ENCODE peak calls at places on chromosomes 3 and 15, in four cellular contexts. V, X, B and H are unnamed samples.
A peak's percentile ranks its signal among the peaks of the same experiment; 100 is the strongest.

GRCh38 chr15:77702211-77702957 is 69.7 kb upstream of the LINGO1 start:
- DNase-seq in X (peak; percentile 25), B (peak; percentile 45), V (peak; percentile 12), H (no peak)

GRCh38 chr15:59699810-59700431 is 10.8 kb upstream of the BNIP2 start:
- DNase-seq in V (no peak), B (no peak), X (no peak), H (no peak)

GRCh38 chr15:74867562-74868458 is 5.4 kb downstream of the SCAMP2 start:
- DNase-seq in V (peak; percentile 58), B (no peak), X (no peak), H (no peak)

GRCh38 chr15:96583671-96584070 is 253.2 kb downstream of the NR2F2 start:
- DNase-seq in V (no peak), B (no peak), X (no peak), H (no peak)

GRCh38 chr3:169562988-169563774 is 100.3 kb downstream of the MECOM start:
- DNase-seq in X (no peak), B (no peak), V (no peak), H (no peak)

GRCh38 chr15:32974691-32975090 is 219.8 kb downstream of the FMN1 start:
- DNase-seq in X (no peak), B (no peak), V (no peak), H (no peak)

GRCh38 chr3:52849656-52850055 is 14.8 kb upstream of the MUSTN1 start:
- DNase-seq in B (no peak), X (no peak), V (no peak), H (no peak)

GRCh38 chr15:34213690-34214089 is 3.8 kb upstream of the KATNBL1 start:
- DNase-seq in X (no peak), B (no peak), V (no peak), H (no peak)

GRCh38 chr3:35936571-35936970 is 297.2 kb downstream of the ARPP21 start:
- DNase-seq in V (no peak), X (no peak), B (no peak), H (no peak)

GRCh38 chr3:197736010-197736490 is 654 bp downstream of the RUBCN start:
- DNase-seq in V (peak; percentile 51), X (no peak), B (no peak), H (peak; percentile 92)

GRCh38 chr3:176526194-176526593 is 671.1 kb downstream of the TBL1XR1 start:
- DNase-seq in X (no peak), V (no peak), B (no peak), H (no peak)

GRCh38 chr15:63059573-63060216 is 17.1 kb downstream of the TPM1 start:
- DNase-seq in X (no peak), V (no peak), B (no peak), H (no peak)

GRCh38 chr3:147513785-147514184 is 104.6 kb downstream of the ZIC1 start:
- DNase-seq in X (peak; percentile 15), B (no peak), V (no peak), H (no peak)
- H3K27ac ChIP-seq in X (no peak overlapping the region), B (no peak overlapping the region), V (no peak overlapping the region), H (no peak overlapping the region)

DNA sequence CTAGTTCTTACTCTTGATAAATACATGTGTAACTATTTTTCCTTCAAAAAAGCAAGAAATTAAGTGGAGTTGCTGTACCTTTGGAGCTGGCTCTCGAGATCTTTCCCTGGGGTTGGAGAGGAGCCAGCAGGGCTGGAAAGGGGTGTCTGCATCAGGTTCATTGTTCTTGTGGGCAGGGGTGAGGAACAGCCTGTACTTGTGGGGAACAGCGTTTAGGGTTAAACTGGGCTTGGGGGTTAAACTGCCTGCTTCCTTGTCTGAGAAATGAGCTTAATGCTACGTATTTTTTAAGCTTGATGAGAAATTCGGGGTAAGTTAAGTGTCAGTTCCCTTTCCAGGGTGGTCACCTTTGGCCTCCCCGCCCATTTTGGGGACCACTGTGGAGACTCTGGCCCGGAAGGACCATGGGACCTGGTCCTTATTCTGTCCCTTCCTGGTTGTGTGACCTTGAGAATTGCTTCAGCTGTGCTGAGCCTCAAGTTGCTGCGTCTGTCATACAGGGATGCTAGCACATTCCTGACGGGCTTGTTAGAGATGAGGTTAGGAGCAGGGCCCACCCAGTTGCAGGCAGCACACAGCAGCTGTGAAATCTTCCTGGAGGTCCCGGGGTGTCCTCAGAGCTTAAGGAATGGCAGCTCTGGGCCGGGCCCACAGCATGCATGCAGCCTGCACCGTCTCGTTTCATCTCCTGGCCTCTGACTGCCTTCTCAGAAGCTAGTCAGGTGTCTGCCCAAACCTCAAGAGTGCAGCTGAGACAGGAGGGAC is 11.6 kb downstream of the H1-8 start:
- DNase-seq in B (peak; percentile 76), X (no peak), V (no peak), H (no peak)
- TF ChIP-seq POLR2A in B (no peak), X (no peak), V (no peak), H (no peak)

DNA sequence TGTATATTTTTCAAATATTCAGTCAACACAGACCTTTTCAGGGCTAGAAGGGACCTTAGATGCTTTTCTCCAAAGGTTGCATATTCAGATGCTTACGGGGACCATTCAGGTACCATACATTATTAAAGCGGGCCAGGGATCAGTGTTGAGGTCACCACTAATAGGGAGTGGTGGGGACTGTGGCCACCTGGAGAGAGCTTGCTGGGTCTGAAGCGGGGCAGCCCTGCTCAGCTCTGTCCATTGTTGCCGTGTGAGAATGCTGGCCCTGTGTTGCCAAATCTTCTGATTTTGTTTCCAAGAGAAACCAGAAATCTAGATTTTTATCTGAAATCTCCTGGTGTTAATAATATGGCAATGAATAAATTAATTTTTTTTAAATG is 23.7 kb downstream of the ABHD2 start:
- DNase-seq in X (no peak), B (no peak), V (no peak), H (no peak)
- H3K27ac ChIP-seq in X (no peak overlapping the region), B (no peak overlapping the region), V (peak overlapping the region; percentile 58), H (peak overlapping the region; percentile 84)

GRCh38 chr3:79684041-79684440 is 83.8 kb downstream of the ROBO1 start:
- DNase-seq in B (no peak), V (no peak), X (no peak), H (no peak)
- TF ChIP-seq POLR2A in B (no peak), V (no peak), X (no peak), H (no peak)

DNA sequence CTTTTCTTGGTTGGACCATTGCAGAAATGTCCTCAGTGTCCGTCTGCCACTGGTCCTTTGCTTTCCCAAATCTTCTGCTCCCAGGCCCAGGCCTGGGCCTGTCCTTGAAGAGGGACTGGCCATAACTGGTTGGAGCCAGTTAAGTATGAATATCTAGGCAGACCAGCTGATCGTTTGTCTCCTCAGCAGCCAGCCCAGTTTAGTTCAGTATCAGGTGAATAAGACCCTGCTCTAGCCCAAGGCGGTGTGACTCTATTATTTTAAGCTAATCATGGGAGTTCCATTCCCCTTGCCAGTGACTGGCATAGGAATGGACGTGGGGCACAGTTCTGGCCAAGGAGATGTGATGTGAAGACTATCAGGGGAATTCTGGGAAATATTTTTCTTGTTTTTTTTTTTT is 73.9 kb upstream of the RASGRF1 start:
- DNase-seq in V (no peak), B (no peak), X (no peak), H (peak; percentile 42)
- H3K27ac ChIP-seq in V (no peak overlapping the region), B (no peak overlapping the region), X (no peak overlapping the region), H (no peak overlapping the region)